ENCODE peak calls at places on chromosomes 5 and 9, in ten cellular contexts. W is smooth muscle cell of the brain vasculature; Z is activated gamma-delta T cell treated with Interleukin-2 at 50 U/mL for 16 hours; N is M059J; O is AG08395; C is stimulated activated naive B cell treated with anti-CD40 and anti-IgM and Interleukin-4, amounts not matched to agents 10 μg/mL and 1 μg/mL and 100 μg/mL, for 72 hours; G is T-helper 22 cell; H is CD4-positive, alpha-beta memory T cell; J is NCI-H1092 treated with DMSO at 0.1 percent for 48 hours; P is uterus. F is an unnamed sample.

GRCh38 chr5:136424835-136425694 is 59.7 kb upstream of the TRPC7 start:
- DNase-seq in H (peak), W (no peak), C (no peak), G (no peak), Z (peak), O (peak), P (peak), N (peak), J (peak), F (peak)

GRCh38 chr9:36980148-36980974 is 53.7 kb downstream of the PAX5 start:
- DNase-seq in P (no peak), C (no peak), N (peak), G (no peak), W (no peak), Z (no peak), O (no peak), J (peak), H (no peak), F (peak)

GRCh38 chr9:69532359-69532758 is 139.8 kb downstream of the APBA1 start:
- DNase-seq in H (no peak), O (no peak), W (no peak), J (peak), G (no peak), C (no peak), Z (no peak), P (no peak), N (no peak), F (no peak)

GRCh38 chr9:70049236-70049635 is 5.6 kb downstream of the MAMDC2 start:
- DNase-seq in W (peak), N (peak), G (no peak), J (no peak), P (peak), H (no peak), Z (no peak), C (no peak), O (peak), F (peak)

GRCh38 chr5:63911871-63912270 is 50.4 kb downstream of the HTR1A start:
- DNase-seq in G (no peak), N (no peak), H (no peak), W (no peak), J (no peak), P (no peak), Z (no peak), C (no peak), O (no peak), F (no peak)

GRCh38 chr9:19698960-19699359 is 89.9 kb downstream of the SLC24A2 start:
- DNase-seq in O (no peak), N (no peak), W (no peak), H (no peak), C (no peak), P (no peak), J (no peak), G (no peak), Z (no peak), F (no peak)

GRCh38 chr5:124927735-124928134 is 181.3 kb upstream of the ZNF608 start:
- DNase-seq in G (no peak), Z (no peak), W (no peak), H (no peak), P (no peak), N (peak), O (no peak), C (no peak), J (no peak), F (no peak)

GRCh38 chr5:167565555-167565954 is 725.9 kb upstream of the WWC1 start:
- DNase-seq in G (no peak), O (peak), Z (no peak), W (no peak), H (no peak), J (peak), C (no peak), P (no peak), N (peak), F (no peak)

GRCh38 chr9:90972057-90972456 is 170.4 kb downstream of the SYK start:
- DNase-seq in P (no peak), W (no peak), O (no peak), G (no peak), N (no peak), H (no peak), C (no peak), J (no peak), Z (no peak), F (no peak)

GRCh38 chr9:106333487-106333886 is 529.5 kb upstream of the ZNF462 start:
- DNase-seq in W (no peak), N (no peak), H (no peak), O (no peak), G (no peak), J (peak), C (no peak), Z (no peak), P (no peak), F (peak)

GRCh38 chr5:157049605-157050004 is 9.3 kb downstream of the HAVCR1 start:
- DNase-seq in J (no peak), H (no peak), N (peak), G (no peak), O (peak), P (no peak), W (no peak), Z (no peak), C (no peak), F (no peak)

GRCh38 chr9:9914174-9914573 is 698.6 kb downstream of the PTPRD start:
- DNase-seq in J (no peak), G (no peak), W (no peak), N (no peak), O (no peak), Z (no peak), C (no peak), H (no peak), P (no peak), F (no peak)

GRCh38 chr5:107361945-107362344 is 308.8 kb downstream of the EFNA5 start:
- DNase-seq in G (no peak), P (no peak), H (no peak), O (no peak), W (no peak), C (no peak), N (no peak), J (no peak), Z (no peak), F (no peak)

GRCh38 chr5:178284095-178284675 is 51.6 kb upstream of the PHYKPL start:
- DNase-seq in C (no peak), Z (no peak), W (no peak), G (no peak), P (no peak), H (no peak), N (no peak), J (no peak), O (no peak), F (no peak)

GRCh38 chr9:91711755-91712591 is 238.1 kb downstream of the ROR2 start:
- DNase-seq in Z (peak), H (peak), J (no peak), C (peak), G (no peak), W (no peak), O (no peak), N (peak), P (no peak), F (no peak)

GRCh38 chr5:14925326-14925725 is 53.7 kb upstream of the ANKH start:
- DNase-seq in N (no peak), J (no peak), P (no peak), C (no peak), O (no peak), H (no peak), G (no peak), Z (no peak), W (no peak), F (no peak)

GRCh38 chr9:83280259-83280658 is 217.3 kb upstream of the RASEF start:
- DNase-seq in C (no peak), W (no peak), O (peak), N (peak), H (no peak), J (no peak), P (no peak), Z (no peak), G (no peak), F (no peak)

GRCh38 chr9:89411759-89412158 is 86.2 kb downstream of the SEMA4D start:
- DNase-seq in N (no peak), H (no peak), W (no peak), C (no peak), J (no peak), Z (no peak), O (no peak), G (no peak), P (no peak), F (no peak)

GRCh38 chr5:37840036-37840909 is at the start of gene GDNF:
- DNase-seq in J (no peak), P (peak), Z (no peak), C (no peak), O (peak), H (no peak), W (no peak), N (peak), G (no peak), F (peak)

GRCh38 chr9:4114569-4115505 is 185.0 kb downstream of the GLIS3 start:
- DNase-seq in W (no peak), H (no peak), N (peak), Z (no peak), C (no peak), J (peak), O (peak), G (no peak), P (no peak), F (no peak)

GRCh38 chr9:110126986-110127864 is 80.7 kb downstream of the C9orf152 start:
- DNase-seq in J (no peak), O (no peak), W (no peak), Z (no peak), C (no peak), P (peak), H (no peak), G (no peak), N (no peak), F (no peak)

GRCh38 chr9:137253717-137254623 is 1.2 kb upstream of the NELFB start:
- DNase-seq in N (peak), O (peak), W (no peak), C (no peak), H (no peak), Z (no peak), J (no peak), P (no peak), G (no peak), F (no peak)

GRCh38 chr9:68751556-68751955 is 46.5 kb downstream of the PIP5K1B start:
- DNase-seq in Z (no peak), O (peak), J (no peak), N (no peak), P (no peak), H (no peak), G (no peak), C (no peak), W (no peak), F (no peak)

GRCh38 chr9:26296910-26297309 is 595.7 kb downstream of the CAAP1 start:
- DNase-seq in G (no peak), N (peak), Z (no peak), C (no peak), H (no peak), P (no peak), J (no peak), O (peak), W (no peak), F (no peak)

GRCh38 chr5:67214713-67215591 is 18.4 kb upstream of the CD180 start:
- DNase-seq in Z (no peak), C (no peak), P (no peak), O (no peak), H (no peak), J (no peak), G (no peak), N (no peak), W (no peak), F (no peak)

GRCh38 chr9:133188006-133188842 is 20.8 kb downstream of the OBP2B start:
- DNase-seq in W (no peak), P (no peak), J (peak), H (no peak), N (peak), O (no peak), C (no peak), G (no peak), Z (no peak), F (peak)

GRCh38 chr9:115694014-115694413 is 459.6 kb upstream of the PAPPA start:
- DNase-seq in H (no peak), C (no peak), W (no peak), N (peak), O (peak), G (no peak), P (no peak), Z (no peak), J (no peak), F (no peak)

GRCh38 chr5:1507457-1507856 is 16.3 kb downstream of the LPCAT1 start:
- DNase-seq in Z (no peak), N (no peak), H (no peak), J (no peak), C (no peak), O (no peak), W (no peak), G (no peak), P (no peak), F (no peak)

GRCh38 chr9:99118782-99119466 is 14.0 kb downstream of the TGFBR1 start:
- DNase-seq in P (no peak), C (peak), J (no peak), W (no peak), N (no peak), O (no peak), H (peak), G (peak), Z (peak), F (no peak)

GRCh38 chr5:151562019-151562707 is 29.0 kb downstream of the FAT2 start:
- DNase-seq in W (no peak), Z (no peak), P (no peak), H (no peak), C (no peak), J (peak), G (no peak), O (no peak), N (no peak), F (no peak)

GRCh38 chr5:142655339-142656267 is 30.3 kb downstream of the FGF1 start:
- DNase-seq in H (peak), J (peak), Z (peak), W (peak), O (peak), N (peak), P (peak), G (no peak), C (peak), F (peak)